ENCODE peak calls at places on chromosomes 5 and 9, in four cellular contexts. H is pancreas, E is GM12878, F is right atrium auricular region. T is an unnamed sample.

GRCh38 chr9:27117489-27118135 is 8.6 kb downstream of the TEK start:
- DNase-seq in E (no peak), H (no peak), F (peak), T (peak)

GRCh38 chr5:102554728-102555127 is 55.9 kb upstream of the SLCO6A1 start:
- DNase-seq in H (no peak), E (no peak), F (no peak), T (no peak)

GRCh38 chr9:136225748-136226679 is 19.6 kb downstream of the QSOX2 start:
- DNase-seq in F (no peak), H (peak), E (peak), T (peak)

GRCh38 chr5:67702008-67702407 is 505.4 kb upstream of the CD180 start:
- DNase-seq in H (no peak), F (no peak), E (no peak), T (no peak)

GRCh38 chr5:170745481-170746061 is 38.0 kb upstream of the GABRP start:
- DNase-seq in H (peak), E (no peak), F (peak), T (no peak)

GRCh38 chr9:19161257-19162025 is 34.1 kb upstream of the PLIN2 start:
- DNase-seq in H (peak), F (peak), E (peak), T (peak)

GRCh38 chr5:138503487-138504270 is 38.4 kb downstream of the EGR1 start:
- DNase-seq in F (no peak), H (no peak), E (peak), T (peak)

GRCh38 chr9:18393340-18394130 is 80.4 kb upstream of the ADAMTSL1 start:
- DNase-seq in H (peak), F (no peak), E (no peak), T (peak)

GRCh38 chr5:56055859-56056258 is 61.1 kb upstream of the IL6ST start:
- DNase-seq in H (no peak), F (no peak), E (no peak), T (no peak)

GRCh38 chr5:140262221-140262620 is 40.7 kb downstream of the PFDN1 start:
- DNase-seq in E (no peak), F (no peak), H (no peak), T (no peak)

GRCh38 chr5:112097768-112098167 is 321.3 kb downstream of the EPB41L4A start:
- DNase-seq in F (no peak), H (no peak), E (no peak), T (no peak)

GRCh38 chr5:140574165-140574564 is 9.5 kb downstream of the SLC35A4 start:
- DNase-seq in F (no peak), E (no peak), H (no peak), T (peak)

GRCh38 chr5:158050401-158050800 is 191.5 kb upstream of the CLINT1 start:
- DNase-seq in E (no peak), F (no peak), H (no peak), T (no peak)

GRCh38 chr9:120900821-120901220 is 23.8 kb upstream of the PHF19 start:
- DNase-seq in H (no peak), E (no peak), F (no peak), T (no peak)

GRCh38 chr5:132456553-132457361 is 33.8 kb downstream of the IRF1 start:
- DNase-seq in H (peak), E (peak), F (peak), T (no peak)

GRCh38 chr5:173303878-173304590 is 24.2 kb downstream of the STC2 start:
- DNase-seq in F (no peak), H (no peak), E (no peak), T (no peak)

GRCh38 chr5:177311361-177311722 is 356 bp downstream of the MXD3 start:
- DNase-seq in H (no peak), F (no peak), E (no peak), T (no peak)

GRCh38 chr9:93185261-93186150 is 1.6 kb downstream of the WNK2 start:
- DNase-seq in E (no peak), H (no peak), F (no peak), T (no peak)

GRCh38 chr9:692636-693459 is 148.6 kb upstream of the DMRT1 start:
- DNase-seq in H (no peak), F (no peak), E (no peak), T (peak)
- H3K27ac ChIP-seq in H (peak), F (peak), E (no peak), T (peak)

GRCh38 chr9:87518702-87519335 is 21.2 kb downstream of the DAPK1 start:
- DNase-seq in H (no peak), E (no peak), F (peak), T (no peak)
- H3K27ac ChIP-seq in H (no peak), E (no peak), F (no peak), T (no peak)

DNA sequence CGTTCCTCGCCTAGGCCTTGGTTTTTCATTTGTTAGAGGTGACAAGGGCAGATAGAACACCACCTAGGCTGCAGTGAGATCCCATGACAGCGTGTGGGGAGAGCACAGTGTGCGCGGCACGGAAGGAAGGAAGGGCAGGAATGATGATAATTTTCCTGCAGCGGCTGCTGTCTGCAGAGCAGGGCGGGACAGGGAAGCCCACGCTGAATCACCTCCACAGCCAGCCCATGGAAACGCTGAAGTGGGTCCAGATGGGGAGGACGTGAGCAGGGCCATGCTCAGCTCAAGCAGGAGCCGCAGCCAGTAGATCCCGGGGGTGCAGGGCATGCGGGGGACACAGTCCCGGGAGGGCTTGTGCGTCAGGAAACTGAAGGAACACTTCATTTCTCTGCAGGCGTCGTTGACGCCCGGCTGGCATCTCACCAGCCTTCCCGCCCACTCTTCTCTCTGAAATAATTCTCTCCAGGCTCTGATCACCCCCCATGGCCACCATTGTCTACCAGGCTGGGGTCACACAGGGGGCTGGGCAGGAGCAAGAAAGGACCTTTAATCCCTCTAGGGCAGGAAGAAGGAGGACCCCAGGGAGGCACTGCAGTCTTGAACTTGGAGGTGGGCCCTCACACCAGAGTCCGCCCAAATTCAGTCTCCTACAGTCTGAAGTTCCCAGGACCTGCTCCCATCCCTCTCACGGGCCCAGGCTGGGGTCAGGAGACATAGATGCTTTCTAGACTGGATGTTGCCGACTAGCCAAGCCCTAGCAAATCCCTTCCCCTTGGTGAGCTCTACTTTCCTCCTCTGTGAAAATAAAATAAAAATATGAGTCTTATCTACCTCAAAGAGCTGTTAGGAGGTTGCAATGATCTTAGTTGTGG is 20.9 kb upstream of the SYNPO start:
- DNase-seq in H (no peak), E (no peak), F (peak), T (no peak)
- H3K27ac ChIP-seq in H (peak), E (no peak), F (peak), T (no peak)

DNA sequence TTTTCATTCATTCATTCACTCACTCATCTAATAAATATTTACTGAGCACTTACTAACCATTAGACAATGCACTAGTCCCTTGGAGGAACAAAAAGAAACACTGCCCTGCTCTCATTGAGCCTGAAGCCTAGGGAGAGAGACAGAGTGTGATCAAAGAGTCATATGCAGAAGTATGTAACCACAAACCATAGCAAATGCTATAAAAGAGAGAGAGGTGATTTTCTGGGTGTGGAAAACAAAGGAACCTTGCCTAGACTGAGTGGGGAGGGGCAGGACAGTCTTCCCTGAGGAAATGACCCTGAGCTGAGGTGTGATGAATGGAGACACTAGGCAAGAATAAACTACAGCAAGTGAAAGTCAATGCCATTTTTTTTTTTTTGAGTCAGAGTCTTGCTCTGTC is 10.8 kb upstream of the ADRA1B start:
- DNase-seq in F (no peak), E (no peak), H (no peak), T (peak)
- H3K27ac ChIP-seq in F (no peak), E (no peak), H (no peak), T (no peak)

GRCh38 chr9:129108805-129109370 is 1.7 kb downstream of the CRAT start:
- DNase-seq in E (no peak), F (no peak), H (peak), T (no peak)
- H3K27ac ChIP-seq in E (no peak), F (no peak), H (peak), T (no peak)

GRCh38 chr5:50724262-50724661 is 57.8 kb downstream of the PARP8 start:
- DNase-seq in F (no peak), E (no peak), H (no peak), T (no peak)

GRCh38 chr5:50727845-50728244 is 61.4 kb downstream of the PARP8 start:
- DNase-seq in F (no peak), E (no peak), H (no peak), T (no peak)

GRCh38 chr5:50725800-50726474 is 59.5 kb downstream of the PARP8 start:
- DNase-seq in H (no peak), E (no peak), F (no peak), T (no peak)

GRCh38 chr5:50726475-50727148 is 60.2 kb downstream of the PARP8 start:
- DNase-seq in H (no peak), E (no peak), F (no peak), T (no peak)

DNA sequence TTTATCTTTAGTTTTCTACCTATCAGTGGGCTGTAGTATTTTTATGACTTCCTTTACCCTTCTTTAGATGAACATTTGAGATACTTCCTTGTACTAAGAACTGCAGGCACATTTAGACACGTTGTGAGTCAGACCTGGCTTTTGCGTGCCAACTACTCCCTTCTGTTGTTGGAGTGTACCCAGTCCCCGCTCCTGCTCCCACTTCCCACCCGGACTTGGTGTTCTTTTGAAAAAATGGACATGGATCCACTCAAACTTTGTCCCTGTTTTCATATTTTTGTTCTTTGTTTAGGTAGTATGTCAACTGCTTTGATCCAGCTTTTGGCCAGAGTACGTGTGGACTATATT is 60.7 kb downstream of the PARP8 start:
- DNase-seq in H (peak), F (no peak), E (no peak), T (no peak)
- H3K27ac ChIP-seq in H (peak), F (no peak), E (no peak), T (no peak)

GRCh38 chr9:8364021-8364782 is 564.6 kb upstream of the DMAC1 start:
- DNase-seq in F (no peak), H (no peak), E (no peak), T (no peak)
- H3K27ac ChIP-seq in F (no peak), H (no peak), E (no peak), T (no peak)

DNA sequence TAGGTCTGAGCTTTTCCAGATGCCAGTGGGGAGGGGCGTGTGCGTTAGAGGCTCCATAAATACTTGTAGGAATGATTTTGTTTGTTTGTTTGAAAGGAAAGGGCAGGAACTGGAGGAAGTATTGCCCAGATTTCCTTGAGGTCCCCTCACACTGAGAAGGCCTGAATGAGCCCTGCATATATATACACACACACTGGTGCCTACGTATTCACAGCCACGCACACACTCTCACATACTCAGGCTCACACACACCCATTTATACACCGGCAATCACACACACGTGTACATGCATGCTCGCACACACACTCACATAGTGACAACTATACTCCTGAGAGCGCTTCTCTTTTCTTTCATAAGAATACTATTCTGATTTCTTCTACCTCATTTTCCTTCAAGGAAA is 1.1 kb upstream of the SLIT3 start:
- DNase-seq in H (no peak), E (no peak), F (no peak), T (no peak)
- H3K27ac ChIP-seq in H (no peak), E (no peak), F (no peak), T (no peak)

DNA sequence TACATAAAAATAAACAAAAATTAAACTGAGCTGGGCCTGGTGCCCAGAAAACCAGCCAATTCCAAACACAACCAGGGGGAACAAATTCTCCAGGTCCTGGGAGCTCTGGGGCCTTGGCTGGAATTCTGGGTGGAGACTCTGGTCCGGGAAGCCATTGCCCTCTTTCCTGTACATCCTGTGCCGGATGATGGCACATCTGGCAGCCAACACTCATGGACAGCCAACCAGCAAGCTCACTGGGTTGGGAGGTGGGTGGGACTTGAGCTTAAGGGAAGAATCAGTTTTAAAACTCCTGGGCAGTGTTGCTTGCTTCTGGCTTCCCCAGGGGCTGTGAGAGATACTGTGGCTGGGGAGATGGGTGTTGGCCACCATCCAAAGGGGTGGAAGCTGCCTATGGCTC is 56.1 kb downstream of the PCDH1 start:
- DNase-seq in F (no peak), E (no peak), H (no peak), T (no peak)
- H3K27ac ChIP-seq in F (no peak), E (no peak), H (no peak), T (no peak)

GRCh38 chr9:134130503-134131375 is 5.1 kb upstream of the WDR5 start:
- DNase-seq in E (no peak), F (no peak), H (peak), T (no peak)
- H3K27ac ChIP-seq in E (no peak), F (no peak), H (peak), T (no peak)

T was measured in brain microvascular endothelial cell.